ENCODE peak calls at places on chromosomes 4 and X, in five cellular contexts. F, I, X, C and D are unnamed samples.

GRCh38 chr4:95068818-95069478 is 311.2 kb downstream of the BMPR1B start:
- DNase-seq in F (no peak), X (no peak), C (no peak), I (no peak), D (no peak)

GRCh38 chrX:20317873-20318272 is 51.2 kb upstream of the RPS6KA3 start:
- DNase-seq in F (no peak), X (no peak), C (no peak), I (peak; percentile 8), D (no peak)

GRCh38 chr4:101707596-101707995 is 82.9 kb upstream of the BANK1 start:
- DNase-seq in I (no peak), X (no peak), C (no peak), F (no peak), D (no peak)

GRCh38 chr4:102758241-102758871 is 2.4 kb downstream of the MANBA start:
- DNase-seq in X (no peak), I (no peak), C (no peak), F (no peak), D (no peak)

GRCh38 chrX:30493348-30493747 is 84.2 kb downstream of the TASL start:
- DNase-seq in C (no peak), X (no peak), F (no peak), I (no peak), D (no peak)

GRCh38 chr4:33037464-33037863 is 2317.3 kb downstream of the PCDH7 start:
- DNase-seq in F (no peak), I (no peak), X (no peak), C (no peak), D (no peak)

GRCh38 chr4:139214039-139214534 is 37.1 kb upstream of the ELF2 start:
- DNase-seq in I (no peak), X (no peak), F (no peak), C (no peak), D (no peak)

GRCh38 chrX:2401590-2402360 is 99.0 kb downstream of the DHRSX start:
- DNase-seq in C (peak; percentile 78), F (no peak), X (peak; percentile 78), I (peak; percentile 69), D (no peak)

GRCh38 chrX:134669378-134670098 is 11.3 kb upstream of the PLAC1 start:
- DNase-seq in F (no peak), X (peak; percentile 81), I (peak; percentile 81), C (no peak), D (peak; percentile 63)

GRCh38 chr4:153471691-153472080 is 5.5 kb downstream of the TMEM131L start:
- DNase-seq in F (peak; percentile 41), X (no peak), I (peak; percentile 55), C (no peak), D (no peak)

GRCh38 chr4:134560728-134561127 is 359.1 kb upstream of the PABPC4L start:
- DNase-seq in F (no peak), C (no peak), I (no peak), X (no peak), D (no peak)

GRCh38 chrX:46404774-46405173 is 140.4 kb downstream of the ZNF674 start:
- DNase-seq in X (no peak), F (no peak), C (no peak), I (no peak), D (no peak)

GRCh38 chrX:30864383-30864785 is 24.7 kb downstream of the TAB3 start:
- DNase-seq in F (no peak), I (no peak), C (no peak), X (no peak), D (no peak)

GRCh38 chrX:156002517-156002916 is 5.0 kb downstream of the IL9R start:
- DNase-seq in I (peak; percentile 27), X (no peak), F (no peak), C (no peak), D (no peak)

GRCh38 chrX:70498129-70498528 is 53.5 kb downstream of the DLG3 start:
- DNase-seq in C (no peak), X (no peak), F (no peak), I (no peak), D (no peak)

GRCh38 chr4:153954654-153955053 is 165.8 kb upstream of the SFRP2 start:
- DNase-seq in F (no peak), X (no peak), I (no peak), C (no peak), D (no peak)

GRCh38 chr4:77586953-77587383 is 18.7 kb upstream of the CXCL13 start:
- DNase-seq in X (no peak), F (peak; percentile 24), I (peak; percentile 58), C (no peak), D (no peak)

GRCh38 chrX:131331152-131331551 is 42.0 kb upstream of the IGSF1 start:
- DNase-seq in X (no peak), C (no peak), F (no peak), I (no peak), D (no peak)

GRCh38 chr4:180164799-180165198 is 2078.4 kb upstream of the TENM3 start:
- DNase-seq in F (no peak), X (peak; percentile 74), C (peak; percentile 12), I (peak; percentile 55), D (no peak)

GRCh38 chr4:28686618-28687017 is 1826.0 kb downstream of the STIM2 start:
- DNase-seq in F (no peak), I (peak; percentile 39), C (no peak), X (peak; percentile 12), D (no peak)

GRCh38 chr4:180827193-180827592 is 1416.0 kb upstream of the TENM3 start:
- DNase-seq in X (peak; percentile 43), I (peak; percentile 46), F (no peak), C (no peak), D (peak; percentile 3)

GRCh38 chr4:35541888-35542213 is 702.5 kb downstream of the ARAP2 start:
- DNase-seq in I (no peak), F (no peak), C (no peak), X (no peak), D (no peak)

GRCh38 chr4:182454440-182455013 is 211.3 kb downstream of the TENM3 start:
- DNase-seq in I (peak; percentile 8), F (no peak), X (peak; percentile 17), C (no peak), D (peak; percentile 29)

GRCh38 chr4:89820005-89820404 is 17.0 kb downstream of the SNCA start:
- DNase-seq in I (no peak), C (no peak), F (no peak), X (no peak), D (no peak)

GRCh38 chr4:127247293-127247952 is 385.3 kb upstream of the INTU start:
- DNase-seq in I (no peak), F (no peak), X (no peak), C (no peak), D (no peak)

DNA sequence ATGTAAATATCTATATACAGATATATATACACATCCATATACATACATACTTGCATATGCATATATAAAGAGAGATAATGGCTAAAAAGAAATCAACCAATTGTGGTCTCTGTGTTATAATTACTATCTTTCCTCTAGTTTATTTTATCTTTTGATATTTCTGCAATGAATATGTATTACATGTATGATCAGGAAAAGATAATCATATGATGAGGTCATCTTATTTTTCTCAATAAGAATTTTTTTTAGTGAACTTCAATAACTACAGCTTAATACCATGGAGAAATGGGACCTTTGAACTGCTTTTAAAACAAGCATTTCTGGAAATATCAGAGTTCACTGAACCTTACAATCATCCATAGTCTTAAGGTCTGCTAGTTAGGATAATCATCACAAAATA is 158.0 kb downstream of the HNRNPD start:
- DNase-seq in I (no peak), F (no peak), X (no peak), C (no peak), D (no peak)
- TF ChIP-seq CTCF in I (no peak), F (no peak), X (no peak), C (no peak), D (no peak)

GRCh38 chr4:15851969-15852368 is 73.8 kb downstream of the CD38 start:
- DNase-seq in X (no peak), I (no peak), C (no peak), F (no peak), D (no peak)

GRCh38 chr4:15852524-15852923 is 74.4 kb downstream of the CD38 start:
- DNase-seq in X (no peak), I (no peak), F (no peak), C (no peak), D (no peak)

GRCh38 chr4:15847746-15848145 is 69.6 kb downstream of the CD38 start:
- DNase-seq in I (no peak), F (no peak), C (no peak), X (no peak), D (no peak)

GRCh38 chr4:15853345-15853744 is 75.2 kb downstream of the CD38 start:
- DNase-seq in C (no peak), I (no peak), F (no peak), X (no peak), D (no peak)

GRCh38 chr4:15848191-15848842 is 70.2 kb downstream of the CD38 start:
- DNase-seq in I (peak; percentile 25), F (no peak), C (no peak), X (peak; percentile 9), D (no peak)
- TF ChIP-seq CTCF in I (no peak), F (no peak), C (no peak), X (no peak), D (no peak)

GRCh38 chrX:150314186-150314585 is 48.9 kb upstream of the MAMLD1 start:
- DNase-seq in X (no peak), F (no peak), C (no peak), I (no peak), D (no peak)
- TF ChIP-seq CTCF in X (no peak), F (no peak), C (no peak), I (no peak), D (no peak)

DNA sequence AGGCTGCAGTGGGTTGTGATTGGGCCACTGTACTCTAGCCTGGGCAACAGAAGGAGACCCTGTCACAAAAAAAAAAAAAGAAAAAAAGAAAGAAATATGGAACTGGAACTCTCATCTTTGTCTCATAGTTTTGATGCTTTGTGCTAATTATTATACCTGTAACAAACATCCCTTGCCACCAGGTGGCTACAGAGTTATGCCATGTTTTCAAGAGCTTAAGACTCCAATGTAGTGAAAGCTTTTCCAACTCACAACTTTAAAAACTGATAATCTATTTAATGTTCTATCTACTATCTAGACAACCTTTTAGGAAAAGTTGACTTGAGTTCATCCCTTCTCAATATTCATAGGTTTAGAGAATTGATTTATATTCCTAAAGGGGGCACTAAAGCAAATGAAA is 42.4 kb downstream of the HTR2C start:
- DNase-seq in X (peak; percentile 12), C (peak; percentile 5), I (peak; percentile 41), F (no peak), D (no peak)
- TF ChIP-seq CTCF in X (peak; percentile 40), C (peak; percentile 34), I (peak; percentile 46), F (no peak), D (peak; percentile 37)